ENCODE peak calls at places on chromosomes 11 and 22, in seven cellular contexts. P, C, Y, I, X, B and J are unnamed samples.

GRCh38 chr11:75642402-75643113 is 26.3 kb downstream of the MAP6 start:
- DNase-seq in P (no peak), C (no peak), Y (no peak), I (no peak), X (no peak), B (no peak), J (no peak)

GRCh38 chr11:4436424-4436823 is 12.7 kb upstream of the OR52K2 start:
- DNase-seq in P (no peak), C (no peak), Y (no peak), I (peak; percentile 44), X (no peak), B (no peak), J (no peak)

GRCh38 chr11:33651555-33651954 is 49.1 kb downstream of the C11orf91 start:
- DNase-seq in P (no peak), C (no peak), Y (no peak), I (no peak), X (no peak), B (no peak), J (no peak)

GRCh38 chr11:73396251-73396930 is 20.2 kb downstream of the RELT start:
- DNase-seq in P (no peak), C (no peak), Y (no peak), I (no peak), X (no peak), B (no peak), J (no peak)

GRCh38 chr22:38271927-38272372 is 860 bp downstream of the TMEM184B start:
- DNase-seq in P (peak; percentile 19), C (no peak), Y (no peak), I (no peak), X (no peak), B (no peak), J (peak; percentile 44)

GRCh38 chr22:38136607-38137006 is 26.1 kb upstream of the BAIAP2L2 start:
- DNase-seq in P (no peak), C (no peak), Y (no peak), I (peak; percentile 10), X (no peak), B (no peak), J (no peak)

GRCh38 chr22:21942407-21942895 is 10.2 kb downstream of the PPM1F start:
- DNase-seq in P (peak; percentile 28), C (no peak), Y (no peak), I (peak; percentile 69), X (peak; percentile 84), B (peak; percentile 88), J (peak; percentile 89)

GRCh38 chr22:18056161-18056666 is 21.6 kb upstream of the PEX26 start:
- DNase-seq in P (no peak), C (peak; percentile 59), Y (peak; percentile 43), I (no peak), X (peak; percentile 75), B (peak; percentile 28), J (peak; percentile 56)

GRCh38 chr11:130213979-130214281 is 54.3 kb downstream of the ST14 start:
- DNase-seq in P (no peak), C (no peak), Y (no peak), I (no peak), X (no peak), B (no peak), J (no peak)

GRCh38 chr22:43434601-43435311 is 22.9 kb downstream of the MPPED1 start:
- DNase-seq in P (no peak), C (no peak), Y (no peak), I (no peak), X (no peak), B (no peak), J (no peak)

GRCh38 chr11:129709801-129710398 is 105.7 kb upstream of the TMEM45B start:
- DNase-seq in P (no peak), C (no peak), Y (no peak), I (no peak), X (no peak), B (no peak), J (no peak)

GRCh38 chr11:44243086-44243485 is 66.9 kb downstream of the ALX4 start:
- DNase-seq in P (no peak), C (no peak), Y (no peak), I (no peak), X (no peak), B (no peak), J (no peak)

GRCh38 chr11:103877221-103877620 is 159.2 kb upstream of the DDI1 start:
- DNase-seq in P (no peak), C (peak; percentile 76), Y (no peak), I (no peak), X (no peak), B (no peak), J (no peak)

GRCh38 chr11:7600205-7600775 is 73.0 kb downstream of the CYB5R2 start:
- DNase-seq in P (no peak), C (no peak), Y (no peak), I (peak; percentile 89), X (peak; percentile 17), B (peak; percentile 56), J (peak; percentile 53)

GRCh38 chr11:16359369-16359768 is 3.0 kb upstream of the SOX6 start:
- DNase-seq in P (no peak), C (no peak), Y (no peak), I (no peak), X (no peak), B (no peak), J (no peak)

GRCh38 chr11:64028398-64029115 is 7.2 kb upstream of the FLRT1 start:
- DNase-seq in P (peak; percentile 19), C (peak; percentile 63), Y (no peak), I (no peak), X (no peak), B (no peak), J (peak; percentile 67)

GRCh38 chr11:3123316-3123715 is 41.8 kb downstream of the OSBPL5 start:
- DNase-seq in P (no peak), C (peak; percentile 48), Y (no peak), I (no peak), X (no peak), B (peak; percentile 79), J (peak; percentile 73)

GRCh38 chr11:78420255-78420764 is 2.7 kb upstream of the GAB2 start:
- DNase-seq in P (peak; percentile 67), C (peak; percentile 78), Y (peak; percentile 68), I (peak; percentile 54), X (no peak), B (peak; percentile 53), J (peak; percentile 82)

GRCh38 chr11:128981254-128981653 is 38.6 kb upstream of the TP53AIP1 start:
- DNase-seq in P (no peak), C (no peak), Y (no peak), I (no peak), X (no peak), B (no peak), J (no peak)

GRCh38 chr11:85874265-85874664 is 19.1 kb downstream of the CCDC83 start:
- DNase-seq in P (no peak), C (no peak), Y (no peak), I (no peak), X (no peak), B (no peak), J (no peak)

GRCh38 chr11:72228844-72229231 is 4.3 kb downstream of the INPPL1 start:
- DNase-seq in P (no peak), C (no peak), Y (no peak), I (no peak), X (no peak), B (no peak), J (no peak)